ENCODE peak calls at places on chromosomes 6 and 20, in five cellular contexts. G, B, Y, S and T are unnamed samples.

GRCh38 chr20:17498181-17498580 is 33.0 kb downstream of the BFSP1 start:
- DNase-seq in G (peak), B (no peak), Y (no peak), S (no peak), T (no peak)

GRCh38 chr6:144434308-144434990 is 149.3 kb downstream of the UTRN start:
- DNase-seq in G (no peak), B (no peak), Y (no peak), S (no peak), T (no peak)

GRCh38 chr6:161374971-161375873 is 101.4 kb upstream of the AGPAT4 start:
- DNase-seq in G (peak), B (no peak), Y (no peak), S (peak), T (no peak)

GRCh38 chr20:41029150-41029872 is 689 bp downstream of the TOP1 start:
- DNase-seq in G (peak), B (peak), Y (peak), S (peak), T (no peak)

GRCh38 chr6:88220493-88220892 is 54.3 kb upstream of the CNR1 start:
- DNase-seq in G (no peak), B (no peak), Y (peak), S (no peak), T (no peak)

GRCh38 chr6:22318404-22318803 is 21.6 kb upstream of the PRL start:
- DNase-seq in G (no peak), B (no peak), Y (no peak), S (no peak), T (no peak)

GRCh38 chr6:44486002-44486421 is 98.5 kb downstream of the CDC5L start:
- DNase-seq in G (no peak), B (no peak), Y (no peak), S (no peak), T (no peak)

GRCh38 chr6:108359901-108360882 is 65.3 kb downstream of the AFG1L start:
- DNase-seq in G (no peak), B (no peak), Y (no peak), S (no peak), T (peak)

GRCh38 chr6:144559865-144560603 is 274.9 kb downstream of the UTRN start:
- DNase-seq in G (no peak), B (peak), Y (no peak), S (no peak), T (no peak)

GRCh38 chr20:61519488-61519887 is 267.4 kb downstream of the CDH4 start:
- DNase-seq in G (no peak), B (no peak), Y (no peak), S (no peak), T (no peak)